ENCODE peak calls at places on chromosome 20, in ten cellular contexts. One of them, this sample, is unnamed.
A peak's percentile ranks its signal among the peaks of the same experiment; 100 is the strongest.

GRCh38 chr20:57448764-57449354 is 57.7 kb downstream of the RBM38 start:
- DNase-seq in neural progenitor cell: no peak
- DNase-seq in H1: no peak
- DNase-seq in left ventricle myocardium inferior: no peak
- DNase-seq in dorsolateral prefrontal cortex: no peak
- DNase-seq in heart right ventricle: no peak
- DNase-seq in body of pancreas: no peak
- DNase-seq in ascending aorta: no peak
- DNase-seq in IMR-90: no peak
- DNase-seq in esophagus squamous epithelium: no peak
- DNase-seq in this sample: no peak

GRCh38 chr20:30489604-30490003 is 767.9 kb upstream of the DEFB115 start:
- DNase-seq in neural progenitor cell: no peak
- DNase-seq in H1: no peak
- DNase-seq in left ventricle myocardium inferior: no peak
- DNase-seq in dorsolateral prefrontal cortex: no peak
- DNase-seq in heart right ventricle: no peak
- DNase-seq in body of pancreas: no peak
- DNase-seq in ascending aorta: no peak
- DNase-seq in IMR-90: no peak
- DNase-seq in esophagus squamous epithelium: no peak
- DNase-seq in this sample: no peak

GRCh38 chr20:53597085-53597482 is 3.4 kb upstream of the ZNF217 start:
- DNase-seq in neural progenitor cell: no peak
- DNase-seq in H1: no peak
- DNase-seq in left ventricle myocardium inferior: no peak
- DNase-seq in dorsolateral prefrontal cortex: no peak
- DNase-seq in heart right ventricle: no peak
- DNase-seq in body of pancreas: no peak
- DNase-seq in ascending aorta: no peak
- DNase-seq in IMR-90: no peak
- DNase-seq in esophagus squamous epithelium: no peak
- DNase-seq in this sample: no peak

GRCh38 chr20:57450419-57450818 is 59.2 kb downstream of the RBM38 start:
- DNase-seq in neural progenitor cell: no peak
- DNase-seq in H1: no peak
- DNase-seq in left ventricle myocardium inferior: peak; percentile 56
- DNase-seq in dorsolateral prefrontal cortex: no peak
- DNase-seq in heart right ventricle: peak; percentile 42
- DNase-seq in body of pancreas: no peak
- DNase-seq in ascending aorta: no peak
- DNase-seq in IMR-90: peak; percentile 13
- DNase-seq in esophagus squamous epithelium: no peak
- DNase-seq in this sample: peak; percentile 7

GRCh38 chr20:15122613-15123012 is 785.2 kb upstream of the FLRT3 start:
- DNase-seq in neural progenitor cell: no peak
- DNase-seq in H1: no peak
- DNase-seq in left ventricle myocardium inferior: no peak
- DNase-seq in dorsolateral prefrontal cortex: no peak
- DNase-seq in heart right ventricle: no peak
- DNase-seq in body of pancreas: no peak
- DNase-seq in ascending aorta: no peak
- DNase-seq in IMR-90: no peak
- DNase-seq in esophagus squamous epithelium: no peak
- DNase-seq in this sample: no peak

GRCh38 chr20:20824924-20825584 is 112.6 kb upstream of the RALGAPA2 start:
- DNase-seq in neural progenitor cell: peak; percentile 75
- DNase-seq in H1: no peak
- DNase-seq in left ventricle myocardium inferior: peak; percentile 28
- DNase-seq in dorsolateral prefrontal cortex: no peak
- DNase-seq in heart right ventricle: peak; percentile 56
- DNase-seq in body of pancreas: peak; percentile 58
- DNase-seq in ascending aorta: no peak
- DNase-seq in IMR-90: peak; percentile 2
- DNase-seq in esophagus squamous epithelium: no peak
- DNase-seq in this sample: no peak

GRCh38 chr20:6884114-6884513 is 116.6 kb downstream of the BMP2 start:
- DNase-seq in neural progenitor cell: no peak
- DNase-seq in H1: no peak
- DNase-seq in left ventricle myocardium inferior: no peak
- DNase-seq in dorsolateral prefrontal cortex: no peak
- DNase-seq in heart right ventricle: no peak
- DNase-seq in body of pancreas: no peak
- DNase-seq in ascending aorta: no peak
- DNase-seq in IMR-90: no peak
- DNase-seq in esophagus squamous epithelium: no peak
- DNase-seq in this sample: no peak

GRCh38 chr20:14498809-14499208 is 161.4 kb upstream of the FLRT3 start:
- DNase-seq in neural progenitor cell: peak; percentile 57
- DNase-seq in H1: no peak
- DNase-seq in left ventricle myocardium inferior: no peak
- DNase-seq in dorsolateral prefrontal cortex: no peak
- DNase-seq in heart right ventricle: no peak
- DNase-seq in body of pancreas: no peak
- DNase-seq in ascending aorta: no peak
- DNase-seq in IMR-90: no peak
- DNase-seq in esophagus squamous epithelium: no peak
- DNase-seq in this sample: peak; percentile 23

GRCh38 chr20:47300071-47300470 is 56.4 kb downstream of the ZMYND8 start:
- DNase-seq in neural progenitor cell: no peak
- DNase-seq in H1: no peak
- DNase-seq in left ventricle myocardium inferior: no peak
- DNase-seq in dorsolateral prefrontal cortex: no peak
- DNase-seq in heart right ventricle: no peak
- DNase-seq in body of pancreas: no peak
- DNase-seq in ascending aorta: no peak
- DNase-seq in IMR-90: peak; percentile 72
- DNase-seq in esophagus squamous epithelium: no peak
- DNase-seq in this sample: peak; percentile 89

GRCh38 chr20:40008177-40008576 is 680.9 kb downstream of the MAFB start:
- DNase-seq in neural progenitor cell: no peak
- DNase-seq in H1: no peak
- DNase-seq in left ventricle myocardium inferior: no peak
- DNase-seq in dorsolateral prefrontal cortex: no peak
- DNase-seq in heart right ventricle: no peak
- DNase-seq in body of pancreas: no peak
- DNase-seq in ascending aorta: no peak
- DNase-seq in IMR-90: peak; percentile 2
- DNase-seq in esophagus squamous epithelium: no peak
- DNase-seq in this sample: no peak

GRCh38 chr20:38951611-38952010 is 10.5 kb upstream of the DHX35 start:
- DNase-seq in neural progenitor cell: no peak
- DNase-seq in H1: no peak
- DNase-seq in left ventricle myocardium inferior: no peak
- DNase-seq in dorsolateral prefrontal cortex: no peak
- DNase-seq in heart right ventricle: no peak
- DNase-seq in body of pancreas: no peak
- DNase-seq in ascending aorta: no peak
- DNase-seq in IMR-90: no peak
- DNase-seq in esophagus squamous epithelium: no peak
- DNase-seq in this sample: no peak

GRCh38 chr20:12276011-12276673 is 358.4 kb downstream of the BTBD3 start:
- DNase-seq in neural progenitor cell: no peak
- DNase-seq in H1: no peak
- DNase-seq in left ventricle myocardium inferior: no peak
- DNase-seq in dorsolateral prefrontal cortex: no peak
- DNase-seq in heart right ventricle: no peak
- DNase-seq in body of pancreas: no peak
- DNase-seq in ascending aorta: no peak
- DNase-seq in IMR-90: no peak
- DNase-seq in esophagus squamous epithelium: no peak
- DNase-seq in this sample: no peak

GRCh38 chr20:31721408-31722332 is 998 bp downstream of the BCL2L1 start:
- DNase-seq in neural progenitor cell: no peak
- DNase-seq in H1: no peak
- DNase-seq in left ventricle myocardium inferior: peak; percentile 41
- DNase-seq in dorsolateral prefrontal cortex: no peak
- DNase-seq in heart right ventricle: peak; percentile 40
- DNase-seq in body of pancreas: peak; percentile 41
- DNase-seq in ascending aorta: no peak
- DNase-seq in IMR-90: no peak
- DNase-seq in esophagus squamous epithelium: no peak
- DNase-seq in this sample: no peak

DNA sequence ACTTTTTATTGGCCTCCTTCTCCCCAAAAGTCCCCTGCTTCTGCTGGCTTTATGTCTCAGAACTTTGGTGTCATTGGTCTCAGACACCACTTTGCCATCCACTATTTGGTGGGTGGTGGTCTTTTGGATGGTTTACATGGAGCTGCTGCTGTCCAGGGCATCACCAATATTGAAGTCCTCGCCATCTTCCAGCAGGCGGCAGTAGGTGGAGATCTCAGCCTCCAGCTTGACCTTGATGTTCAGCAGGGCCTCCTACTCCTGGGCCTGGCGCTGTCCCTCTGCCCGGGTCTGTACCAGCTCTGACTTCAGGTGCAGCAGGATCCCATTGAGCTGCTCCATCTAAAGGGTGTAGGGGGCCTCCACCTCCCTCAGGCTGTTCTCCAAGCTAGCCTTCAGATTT is 148.4 kb upstream of the FOXA2 start:
- DNase-seq in neural progenitor cell: no peak
- DNase-seq in H1: no peak
- DNase-seq in left ventricle myocardium inferior: no peak
- DNase-seq in dorsolateral prefrontal cortex: no peak
- DNase-seq in heart right ventricle: no peak
- DNase-seq in body of pancreas: no peak
- DNase-seq in ascending aorta: no peak
- DNase-seq in IMR-90: no peak
- DNase-seq in esophagus squamous epithelium: no peak
- DNase-seq in this sample: no peak
- TF ChIP-seq CTCF in neural progenitor cell: no peak
- TF ChIP-seq CTCF in H1: no peak
- TF ChIP-seq CTCF in left ventricle myocardium inferior: no peak
- TF ChIP-seq CTCF in dorsolateral prefrontal cortex: no peak
- TF ChIP-seq CTCF in heart right ventricle: no peak
- TF ChIP-seq CTCF in body of pancreas: peak; percentile 3
- TF ChIP-seq CTCF in ascending aorta: no peak
- TF ChIP-seq CTCF in IMR-90: no peak
- TF ChIP-seq CTCF in esophagus squamous epithelium: no peak
- TF ChIP-seq CTCF in this sample: no peak

DNA sequence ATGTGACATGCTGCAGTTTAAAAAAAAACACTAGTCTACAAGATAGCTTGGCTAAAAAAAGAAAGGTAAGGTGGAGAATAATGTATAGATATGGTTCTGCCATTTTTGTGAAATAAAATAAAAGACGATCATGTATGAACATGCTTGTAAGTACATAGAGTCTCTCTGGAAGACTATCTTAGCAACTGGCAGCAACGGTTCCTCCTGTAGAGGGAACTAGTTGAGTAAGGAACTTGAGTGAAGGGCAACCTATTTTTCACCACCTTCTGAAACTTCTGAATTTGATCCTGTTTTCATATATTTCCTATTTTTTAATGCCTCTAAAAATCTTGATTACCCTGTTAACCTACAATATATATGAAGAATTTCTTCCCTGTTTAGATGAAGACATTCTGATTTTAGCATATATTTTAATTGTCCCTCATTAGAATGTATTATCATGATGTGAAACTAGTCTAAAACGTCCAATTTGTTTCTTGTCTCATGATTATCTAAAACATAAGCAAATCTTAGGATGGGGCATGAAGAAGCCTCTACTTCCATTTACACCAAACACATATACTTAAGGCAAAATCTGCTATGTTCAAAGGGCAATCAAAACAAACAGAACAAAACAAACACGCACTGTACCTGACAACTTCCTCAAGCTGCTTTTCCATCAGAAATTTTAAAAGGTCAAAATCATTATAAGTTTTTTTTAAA is 202.5 kb downstream of the ISM1 start:
- DNase-seq in neural progenitor cell: no peak
- DNase-seq in H1: no peak
- DNase-seq in left ventricle myocardium inferior: no peak
- DNase-seq in dorsolateral prefrontal cortex: no peak
- DNase-seq in heart right ventricle: no peak
- DNase-seq in body of pancreas: no peak
- DNase-seq in ascending aorta: no peak
- DNase-seq in IMR-90: no peak
- DNase-seq in esophagus squamous epithelium: no peak
- DNase-seq in this sample: no peak
- TF ChIP-seq CTCF in neural progenitor cell: no peak
- TF ChIP-seq CTCF in H1: no peak
- TF ChIP-seq CTCF in left ventricle myocardium inferior: no peak
- TF ChIP-seq CTCF in dorsolateral prefrontal cortex: no peak
- TF ChIP-seq CTCF in heart right ventricle: no peak
- TF ChIP-seq CTCF in body of pancreas: no peak
- TF ChIP-seq CTCF in ascending aorta: no peak
- TF ChIP-seq CTCF in IMR-90: no peak
- TF ChIP-seq CTCF in esophagus squamous epithelium: no peak
- TF ChIP-seq CTCF in this sample: no peak

GRCh38 chr20:44154521-44155001 is 32.4 kb downstream of the JPH2 start:
- DNase-seq in neural progenitor cell: peak; percentile 40
- DNase-seq in H1: no peak
- DNase-seq in left ventricle myocardium inferior: no peak
- DNase-seq in dorsolateral prefrontal cortex: no peak
- DNase-seq in heart right ventricle: no peak
- DNase-seq in body of pancreas: no peak
- DNase-seq in ascending aorta: no peak
- DNase-seq in IMR-90: no peak
- DNase-seq in esophagus squamous epithelium: no peak
- DNase-seq in this sample: peak; percentile 69
- TF ChIP-seq CTCF in neural progenitor cell: no peak
- TF ChIP-seq CTCF in H1: no peak
- TF ChIP-seq CTCF in left ventricle myocardium inferior: no peak
- TF ChIP-seq CTCF in dorsolateral prefrontal cortex: no peak
- TF ChIP-seq CTCF in heart right ventricle: peak; percentile 10
- TF ChIP-seq CTCF in body of pancreas: no peak
- TF ChIP-seq CTCF in ascending aorta: peak; percentile 26
- TF ChIP-seq CTCF in IMR-90: no peak
- TF ChIP-seq CTCF in esophagus squamous epithelium: no peak
- TF ChIP-seq CTCF in this sample: no peak

GRCh38 chr20:49231461-49231860 is 12.2 kb downstream of the DDX27 start:
- DNase-seq in neural progenitor cell: no peak
- DNase-seq in H1: no peak
- DNase-seq in left ventricle myocardium inferior: no peak
- DNase-seq in dorsolateral prefrontal cortex: no peak
- DNase-seq in heart right ventricle: no peak
- DNase-seq in body of pancreas: no peak
- DNase-seq in ascending aorta: no peak
- DNase-seq in IMR-90: no peak
- DNase-seq in esophagus squamous epithelium: no peak
- DNase-seq in this sample: no peak

GRCh38 chr20:49230021-49230420 is 10.8 kb downstream of the DDX27 start:
- DNase-seq in neural progenitor cell: no peak
- DNase-seq in H1: no peak
- DNase-seq in left ventricle myocardium inferior: no peak
- DNase-seq in dorsolateral prefrontal cortex: no peak
- DNase-seq in heart right ventricle: no peak
- DNase-seq in body of pancreas: no peak
- DNase-seq in ascending aorta: no peak
- DNase-seq in IMR-90: no peak
- DNase-seq in esophagus squamous epithelium: no peak
- DNase-seq in this sample: no peak

GRCh38 chr20:49230575-49231211 is 11.5 kb downstream of the DDX27 start:
- DNase-seq in neural progenitor cell: no peak
- DNase-seq in H1: no peak
- DNase-seq in left ventricle myocardium inferior: peak; percentile 36
- DNase-seq in dorsolateral prefrontal cortex: no peak
- DNase-seq in heart right ventricle: peak; percentile 27
- DNase-seq in body of pancreas: peak; percentile 20
- DNase-seq in ascending aorta: no peak
- DNase-seq in IMR-90: peak; percentile 16
- DNase-seq in esophagus squamous epithelium: no peak
- DNase-seq in this sample: no peak

GRCh38 chr20:49228676-49229075 is 9.5 kb downstream of the DDX27 start:
- DNase-seq in neural progenitor cell: no peak
- DNase-seq in H1: no peak
- DNase-seq in left ventricle myocardium inferior: no peak
- DNase-seq in dorsolateral prefrontal cortex: no peak
- DNase-seq in heart right ventricle: no peak
- DNase-seq in body of pancreas: no peak
- DNase-seq in ascending aorta: no peak
- DNase-seq in IMR-90: no peak
- DNase-seq in esophagus squamous epithelium: no peak
- DNase-seq in this sample: no peak

GRCh38 chr20:49225896-49226295 is 6.7 kb downstream of the DDX27 start:
- DNase-seq in neural progenitor cell: no peak
- DNase-seq in H1: no peak
- DNase-seq in left ventricle myocardium inferior: no peak
- DNase-seq in dorsolateral prefrontal cortex: no peak
- DNase-seq in heart right ventricle: no peak
- DNase-seq in body of pancreas: no peak
- DNase-seq in ascending aorta: no peak
- DNase-seq in IMR-90: no peak
- DNase-seq in esophagus squamous epithelium: no peak
- DNase-seq in this sample: no peak
- TF ChIP-seq CTCF in neural progenitor cell: peak; percentile 8
- TF ChIP-seq CTCF in H1: no peak
- TF ChIP-seq CTCF in left ventricle myocardium inferior: no peak
- TF ChIP-seq CTCF in dorsolateral prefrontal cortex: no peak
- TF ChIP-seq CTCF in heart right ventricle: no peak
- TF ChIP-seq CTCF in body of pancreas: no peak
- TF ChIP-seq CTCF in ascending aorta: no peak
- TF ChIP-seq CTCF in IMR-90: no peak
- TF ChIP-seq CTCF in esophagus squamous epithelium: no peak
- TF ChIP-seq CTCF in this sample: no peak